ENCODE peak calls at places on chromosomes 12 and 14, in five cellular contexts. Q is heart right ventricle, D is DND-41, Y is small intestine, Z is psoas muscle. B is an unnamed sample.

GRCh38 chr14:101604228-101604934 is 43.1 kb downstream of the DIO3 start:
- DNase-seq in Q (no peak), D (peak; percentile 4), Y (no peak), Z (no peak), B (no peak)

GRCh38 chr12:25723921-25724491 is 170.9 kb upstream of the LMNTD1 start:
- DNase-seq in Q (no peak), D (no peak), Y (no peak), Z (no peak), B (no peak)

GRCh38 chr14:100241279-100241678 is 2.3 kb downstream of the YY1 start:
- DNase-seq in Q (no peak), D (no peak), Y (no peak), Z (no peak), B (no peak)

GRCh38 chr14:101546706-101547105 is 14.6 kb upstream of the DIO3 start:
- DNase-seq in Q (no peak), D (no peak), Y (no peak), Z (no peak), B (no peak)

GRCh38 chr14:32537166-32537565 is 208.1 kb downstream of the AKAP6 start:
- DNase-seq in Q (no peak), D (no peak), Y (no peak), Z (no peak), B (no peak)

GRCh38 chr12:89160716-89161123 is 191.6 kb downstream of the DUSP6 start:
- DNase-seq in Q (peak; percentile 54), D (no peak), Y (peak; percentile 26), Z (peak; percentile 49), B (peak; percentile 28)

GRCh38 chr12:104693493-104693892 is 236.7 kb downstream of the CHST11 start:
- DNase-seq in Q (no peak), D (no peak), Y (no peak), Z (no peak), B (no peak)

GRCh38 chr14:71932229-71932951 is at the start of gene RGS6:
- DNase-seq in Q (no peak), D (no peak), Y (peak; percentile 49), Z (peak; percentile 13), B (peak; percentile 88)

GRCh38 chr12:104482113-104482512 is 25.4 kb downstream of the CHST11 start:
- DNase-seq in Q (no peak), D (peak; percentile 89), Y (no peak), Z (no peak), B (no peak)

GRCh38 chr12:96882862-96883261 is 24.2 kb upstream of the NEDD1 start:
- DNase-seq in Q (no peak), D (no peak), Y (no peak), Z (no peak), B (no peak)

GRCh38 chr14:51846631-51847488 is 13.6 kb upstream of the GNG2 start:
- DNase-seq in Q (peak; percentile 61), D (peak; percentile 92), Y (peak; percentile 79), Z (peak; percentile 17), B (peak; percentile 28)

GRCh38 chr12:44972746-44973421 is 78.0 kb downstream of the DBX2 start:
- DNase-seq in Q (no peak), D (peak; percentile 33), Y (peak; percentile 3), Z (no peak), B (peak; percentile 28)

DNA sequence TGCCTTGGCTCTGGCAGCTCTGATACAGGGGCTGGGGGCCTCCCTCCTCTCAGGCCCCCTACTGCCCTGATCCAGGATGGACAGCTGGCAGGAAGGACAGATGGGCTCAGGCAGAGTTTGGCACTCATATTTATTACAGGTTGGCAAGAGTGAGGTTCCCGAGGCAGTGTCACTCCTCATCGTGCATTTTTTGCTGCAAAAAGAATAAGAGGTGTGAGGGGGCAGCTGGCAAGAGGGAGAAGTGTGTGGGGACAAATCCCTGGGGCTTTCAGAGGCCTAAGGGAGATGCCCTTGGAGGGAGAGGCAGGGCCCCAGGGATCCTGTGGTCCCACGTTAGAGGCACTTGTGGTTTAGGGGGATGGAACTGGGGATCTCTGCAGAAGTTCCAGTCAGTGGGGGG is 5.0 kb downstream of the CMTM5 start:
- DNase-seq in Q (no peak), D (no peak), Y (no peak), Z (no peak), B (no peak)
- H3K36me3 ChIP-seq in Q (no peaks in the 10 kb centered on the region), D (no peaks in the 10 kb centered on the region), Y (no peaks in the 10 kb centered on the region), Z (peaks cover 49% of the 10 kb centered on the region), B (no peaks in the 10 kb centered on the region)

GRCh38 chr12:111413442-111414086 is 7.8 kb downstream of the SH2B3 start:
- DNase-seq in Q (peak; percentile 57), D (no peak), Y (peak; percentile 77), Z (peak; percentile 54), B (no peak)
- H3K4me1 ChIP-seq in Q (peaks cover 86% of the 10 kb centered on the region), D (peaks cover 12% of the 10 kb centered on the region), Y (no peaks in the 10 kb centered on the region), Z (peaks cover 42% of the 10 kb centered on the region), B (peaks cover 9% of the 10 kb centered on the region)

DNA sequence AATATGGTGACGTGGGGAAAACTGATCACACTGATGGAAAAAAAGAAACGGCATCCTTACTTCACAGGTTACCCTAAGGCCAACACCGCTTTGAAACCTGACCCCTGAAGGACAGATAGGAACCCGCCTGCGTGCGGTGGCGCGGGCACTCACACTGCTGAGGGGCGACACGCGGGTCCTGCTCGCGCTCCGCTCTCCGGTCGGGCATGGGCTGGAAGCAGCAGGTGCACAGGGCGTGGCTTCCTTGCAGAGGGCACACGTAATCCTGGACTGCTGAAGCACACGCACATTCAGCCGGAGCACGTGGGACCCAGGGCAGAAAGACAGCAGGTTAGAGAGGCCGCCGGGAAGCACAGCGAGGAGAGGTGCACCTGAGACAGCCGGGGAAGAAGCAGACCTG is 22.8 kb upstream of the GOLGA3 start:
- DNase-seq in Q (no peak), D (no peak), Y (no peak), Z (no peak), B (no peak)
- H3K36me3 ChIP-seq in Q (peaks cover 12% of the 10 kb centered on the region), D (peaks cover 61% of the 10 kb centered on the region), Y (peaks cover 27% of the 10 kb centered on the region), Z (peaks cover 95% of the 10 kb centered on the region), B (no peaks in the 10 kb centered on the region)

DNA sequence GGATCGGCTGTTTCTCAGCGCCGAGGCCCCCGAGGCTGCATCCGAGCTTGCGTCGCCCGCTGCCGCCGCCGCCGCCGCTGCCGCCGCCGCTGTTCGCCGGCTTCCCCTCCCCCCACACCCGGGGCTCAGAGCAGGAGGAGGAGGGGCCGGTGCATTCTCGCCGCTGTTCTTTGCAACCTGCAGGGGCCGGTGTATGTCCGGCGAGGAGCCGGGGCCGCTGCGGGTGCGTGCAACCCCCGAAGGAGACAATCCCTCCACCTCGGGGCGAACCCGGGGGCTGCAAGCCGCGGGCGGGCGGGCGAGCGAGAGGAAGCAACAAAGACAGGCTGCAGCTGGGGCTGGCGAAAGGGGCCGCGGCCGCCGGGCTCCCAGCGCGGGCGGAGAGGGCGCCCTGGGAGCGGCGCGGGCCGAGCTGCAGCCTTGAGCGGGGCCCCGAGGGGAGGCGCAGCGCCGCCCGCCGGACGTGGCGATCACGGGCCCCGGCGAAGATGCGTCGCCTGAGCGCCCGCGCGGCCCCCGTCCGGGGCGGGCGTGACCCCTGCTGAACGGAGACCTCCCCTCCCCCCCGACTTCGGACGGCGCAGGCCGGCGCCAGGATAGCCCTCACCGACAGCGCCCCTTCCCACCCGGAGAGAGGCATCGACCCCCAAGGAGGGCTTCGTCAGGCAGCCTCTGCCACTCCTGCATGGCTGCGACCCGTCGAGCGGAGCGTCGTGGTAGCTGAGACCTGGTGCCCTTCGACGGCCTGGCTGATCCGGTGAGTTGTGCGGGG is 702 bp downstream of the FAM222A start:
- DNase-seq in Q (peak; percentile 63), D (peak; percentile 45), Y (peak; percentile 61), Z (peak; percentile 70), B (peak; percentile 87)
- H3K4me1 ChIP-seq in Q (peaks cover 62% of the 10 kb centered on the region), D (peaks cover 12% of the 10 kb centered on the region), Y (no peaks in the 10 kb centered on the region), Z (peaks cover 41% of the 10 kb centered on the region), B (peaks cover 24% of the 10 kb centered on the region)

DNA sequence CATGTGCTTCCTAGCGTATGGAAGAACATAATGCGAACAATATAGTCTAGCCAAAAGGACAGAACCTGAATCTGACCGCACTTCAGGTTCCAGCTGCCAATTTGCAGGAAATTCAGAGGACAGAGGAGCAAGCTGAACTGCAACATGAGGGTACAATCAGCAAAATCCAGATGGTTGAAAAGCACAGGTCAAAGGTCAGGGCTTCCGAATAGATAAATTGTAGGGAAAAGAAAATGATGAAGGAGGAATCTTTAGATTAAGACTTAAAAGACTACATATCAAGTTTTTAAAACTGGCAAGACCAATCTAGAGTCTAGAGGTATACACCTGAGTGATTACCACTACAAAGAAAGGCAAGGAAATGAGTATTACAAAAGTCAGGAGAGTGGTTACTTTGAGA is 42.1 kb upstream of the SELPLG start:
- DNase-seq in Q (no peak), D (no peak), Y (no peak), Z (no peak), B (no peak)
- H3K36me3 ChIP-seq in Q (no peaks in the 10 kb centered on the region), D (peaks cover 38% of the 10 kb centered on the region), Y (peaks cover 6% of the 10 kb centered on the region), Z (peaks cover 54% of the 10 kb centered on the region), B (no peaks in the 10 kb centered on the region)

GRCh38 chr14:98226411-98226810 is 1045.6 kb downstream of the BCL11B start:
- DNase-seq in Q (no peak), D (peak; percentile 29), Y (no peak), Z (no peak), B (peak; percentile 11)

GRCh38 chr14:98231210-98231609 is 1040.8 kb downstream of the BCL11B start:
- DNase-seq in Q (no peak), D (no peak), Y (no peak), Z (no peak), B (no peak)

GRCh38 chr14:98227000-98227726 is 1044.8 kb downstream of the BCL11B start:
- DNase-seq in Q (no peak), D (no peak), Y (no peak), Z (no peak), B (no peak)

GRCh38 chr14:98227727-98228111 is 1044.3 kb downstream of the BCL11B start:
- DNase-seq in Q (no peak), D (no peak), Y (no peak), Z (no peak), B (no peak)

GRCh38 chr14:98229676-98230366 is 1042.2 kb downstream of the BCL11B start:
- DNase-seq in Q (no peak), D (peak; percentile 32), Y (no peak), Z (no peak), B (no peak)
- H3K4me1 ChIP-seq in Q (no peaks in the 10 kb centered on the region), D (peaks cover 52% of the 10 kb centered on the region), Y (no peaks in the 10 kb centered on the region), Z (no peaks in the 10 kb centered on the region), B (no peaks in the 10 kb centered on the region)

DNA sequence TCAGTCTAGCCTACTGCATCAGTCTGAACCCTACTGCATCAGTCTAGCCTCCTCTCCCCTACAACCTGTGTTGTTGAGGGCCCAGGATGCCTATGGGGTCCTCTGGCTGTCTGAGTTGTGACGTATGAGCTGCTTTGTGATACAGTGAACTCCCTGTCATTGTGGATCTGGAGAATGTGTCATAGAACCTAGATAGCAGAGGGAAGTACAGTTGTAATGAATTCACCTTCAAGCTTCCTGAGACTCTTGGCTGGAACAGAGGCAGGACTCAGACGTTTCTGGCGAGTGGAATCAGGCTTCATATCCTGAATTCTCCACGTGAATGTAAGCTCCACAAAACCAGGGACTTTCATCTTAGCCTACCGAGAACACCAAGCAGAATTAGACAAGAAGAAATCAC is 17.0 kb downstream of the TBK1 start:
- DNase-seq in Q (no peak), D (no peak), Y (no peak), Z (no peak), B (no peak)
- H3K36me3 ChIP-seq in Q (no peaks in the 10 kb centered on the region), D (peaks cover 82% of the 10 kb centered on the region), Y (peaks cover 10% of the 10 kb centered on the region), Z (peaks cover 83% of the 10 kb centered on the region), B (no peaks in the 10 kb centered on the region)

DNA sequence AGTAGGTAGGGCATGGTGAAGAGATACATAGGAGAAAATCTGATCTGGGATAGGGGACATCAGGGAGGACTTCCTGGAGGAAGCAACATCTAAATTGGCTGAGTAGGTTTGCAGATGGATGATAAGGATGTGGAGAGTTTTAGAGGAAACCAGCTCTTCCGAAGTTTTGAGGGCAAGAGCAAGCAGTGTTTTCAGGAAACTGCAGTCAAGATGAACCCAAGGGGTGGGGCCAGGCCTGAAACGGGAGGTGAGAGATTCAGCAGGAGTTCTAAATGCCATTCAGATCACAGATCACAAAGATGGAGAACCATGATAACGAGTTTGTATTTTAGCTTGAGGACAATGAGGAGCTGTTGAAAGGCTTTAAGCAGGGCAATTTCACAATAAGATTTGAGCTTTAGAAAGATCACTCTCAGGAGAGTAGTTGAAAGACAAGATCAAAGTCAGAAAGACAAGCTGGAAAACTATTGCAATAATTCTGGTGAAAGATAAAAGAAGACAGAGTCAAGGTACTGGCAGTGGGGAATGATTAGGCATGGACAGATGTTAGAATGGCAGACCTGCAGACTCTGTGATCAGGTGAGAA is 70.1 kb upstream of the PLXNC1 start:
- DNase-seq in Q (no peak), D (peak; percentile 62), Y (no peak), Z (no peak), B (no peak)
- H3K4me1 ChIP-seq in Q (peaks cover 23% of the 10 kb centered on the region), D (peaks cover 17% of the 10 kb centered on the region), Y (peaks cover 2% of the 10 kb centered on the region), Z (peaks cover 19% of the 10 kb centered on the region), B (peaks cover 5% of the 10 kb centered on the region)

B was measured in hepatocyte.